ENCODE peak calls at places on chromosomes 6 and 20, in ten cellular contexts. V, O, I, D, N, M, E, K, Q and S are unnamed samples.

GRCh38 chr20:64044484-64045247 is 4.8 kb downstream of the SOX18 start:
- DNase-seq in V (peak; percentile 57), O (peak; percentile 64), I (peak; percentile 50), D (peak; percentile 50), N (peak; percentile 49), M (no peak), E (no peak), K (no peak), Q (no peak), S (no peak)

GRCh38 chr6:85092224-85092623 is 327.8 kb upstream of the TBX18 start:
- DNase-seq in V (no peak), O (no peak), I (no peak), D (no peak), N (no peak), M (no peak), E (no peak), K (no peak), Q (no peak), S (no peak)

GRCh38 chr6:157561929-157562810 is 181.2 kb downstream of the ZDHHC14 start:
- DNase-seq in V (no peak), O (no peak), I (no peak), D (no peak), N (no peak), M (no peak), E (no peak), K (peak; percentile 80), Q (no peak), S (no peak)

GRCh38 chr6:37134622-37135191 is 35.2 kb upstream of the PIM1 start:
- DNase-seq in V (peak; percentile 95), O (no peak), I (peak; percentile 98), D (peak; percentile 84), N (peak; percentile 94), M (no peak), E (no peak), K (peak; percentile 87), Q (no peak), S (no peak)

GRCh38 chr6:113595921-113596376 is 261.2 kb upstream of the MARCKS start:
- DNase-seq in V (peak; percentile 31), O (peak; percentile 29), I (peak; percentile 66), D (no peak), N (peak; percentile 70), M (no peak), E (no peak), K (no peak), Q (no peak), S (no peak)

GRCh38 chr6:139044250-139044649 is 15.7 kb downstream of the ABRACL start:
- DNase-seq in V (no peak), O (no peak), I (no peak), D (no peak), N (no peak), M (no peak), E (no peak), K (no peak), Q (no peak), S (no peak)

GRCh38 chr20:21234816-21235215 is 68.3 kb upstream of the XRN2 start:
- DNase-seq in V (no peak), O (no peak), I (no peak), D (no peak), N (no peak), M (no peak), E (no peak), K (peak; percentile 6), Q (no peak), S (no peak)

GRCh38 chr6:141607956-141608355 is 524.8 kb upstream of the GJE1 start:
- DNase-seq in V (no peak), O (no peak), I (no peak), D (no peak), N (no peak), M (no peak), E (no peak), K (no peak), Q (no peak), S (no peak)

GRCh38 chr6:138554146-138554545 is 54.9 kb upstream of the NHSL1 start:
- DNase-seq in V (no peak), O (no peak), I (no peak), D (no peak), N (no peak), M (no peak), E (no peak), K (no peak), Q (no peak), S (no peak)

GRCh38 chr20:58219342-58219700 is 9.1 kb downstream of the ANKRD60 start:
- DNase-seq in V (peak; percentile 70), O (no peak), I (peak; percentile 29), D (peak; percentile 71), N (peak; percentile 90), M (no peak), E (no peak), K (no peak), Q (no peak), S (no peak)

GRCh38 chr6:140966676-140967075 is 1166.0 kb upstream of the GJE1 start:
- DNase-seq in V (no peak), O (no peak), I (no peak), D (no peak), N (no peak), M (no peak), E (no peak), K (no peak), Q (no peak), S (no peak)

GRCh38 chr20:3730803-3731370 is 1.6 kb upstream of the HSPA12B start:
- DNase-seq in V (no peak), O (no peak), I (no peak), D (no peak), N (no peak), M (no peak), E (no peak), K (no peak), Q (no peak), S (peak; percentile 17)

GRCh38 chr6:53975966-53976610 is 135.2 kb upstream of the MLIP start:
- DNase-seq in V (peak; percentile 15), O (no peak), I (peak; percentile 78), D (no peak), N (no peak), M (no peak), E (no peak), K (no peak), Q (no peak), S (no peak)

GRCh38 chr20:3744806-3745685 is 12.6 kb downstream of the HSPA12B start:
- DNase-seq in V (peak; percentile 21), O (peak; percentile 54), I (peak; percentile 50), D (peak; percentile 59), N (no peak), M (peak; percentile 79), E (no peak), K (peak; percentile 92), Q (no peak), S (peak; percentile 89)

GRCh38 chr20:53752971-53753879 is 159.6 kb upstream of the ZNF217 start:
- DNase-seq in V (peak; percentile 20), O (no peak), I (peak; percentile 84), D (peak; percentile 16), N (no peak), M (no peak), E (no peak), K (no peak), Q (no peak), S (no peak)

DNA sequence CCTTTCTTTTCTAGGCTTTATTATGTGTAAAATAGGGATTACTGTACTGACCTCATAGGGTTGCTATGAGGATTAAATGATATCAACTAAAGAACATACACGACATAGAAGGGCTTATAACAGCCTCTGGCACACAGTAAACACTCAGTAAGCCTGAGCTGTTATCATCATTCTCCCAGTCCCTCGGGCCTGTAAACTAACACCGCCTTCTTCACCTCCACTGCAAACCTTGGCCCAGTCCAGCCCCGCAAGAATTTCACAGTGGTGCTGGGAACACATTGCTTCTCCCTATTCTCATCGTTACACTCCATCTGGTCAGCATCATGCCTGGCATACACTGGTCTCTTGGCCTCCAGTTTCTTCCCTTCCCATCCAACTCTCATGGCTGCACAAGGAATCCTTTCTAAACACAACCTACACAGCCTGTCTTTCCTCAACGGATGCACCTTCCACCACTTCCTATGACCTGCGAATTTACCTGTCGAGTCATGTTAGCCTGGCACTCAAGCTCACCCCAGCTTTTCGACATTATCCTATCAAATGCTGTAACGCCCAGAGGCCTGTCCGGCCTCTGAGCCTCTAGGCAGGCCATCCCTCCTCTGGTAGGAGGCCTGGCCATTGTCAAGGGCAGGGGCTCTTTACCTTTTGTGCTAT is 92.1 kb downstream of the FYN start:
- DNase-seq in V (peak; percentile 74), O (no peak), I (peak; percentile 42), D (no peak), N (no peak), M (peak; percentile 42), E (no peak), K (no peak), Q (no peak), S (no peak)
- TF ChIP-seq CTCF in V (no peak), O (no peak), I (no peak), D (no peak), N (no peak), M (no peak), E (no peak), K (no peak), Q (no peak), S (no peak)

DNA sequence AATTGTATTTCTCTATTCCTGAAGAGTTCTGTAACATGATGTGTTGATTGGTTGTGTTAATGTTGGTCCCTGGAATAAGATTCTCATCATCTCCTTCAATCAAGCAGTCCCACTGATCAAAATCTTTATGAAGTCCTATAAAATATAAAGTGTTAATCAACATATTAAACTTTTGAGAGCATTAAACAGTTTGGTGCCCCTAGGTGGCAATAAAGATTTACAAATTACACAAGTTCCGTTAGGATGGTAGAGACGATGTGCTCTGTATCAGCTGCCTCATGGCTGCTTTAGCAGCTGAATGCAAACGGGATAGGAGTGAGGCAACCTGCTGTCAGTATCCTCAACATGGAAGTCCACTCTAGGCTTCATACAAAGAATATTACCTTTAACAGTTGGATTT is 16.9 kb downstream of the TDRD6 start:
- DNase-seq in V (peak; percentile 40), O (no peak), I (peak; percentile 33), D (peak; percentile 19), N (no peak), M (no peak), E (no peak), K (no peak), Q (no peak), S (no peak)
- TF ChIP-seq CTCF in V (no peak), O (peak; percentile 34), I (no peak), D (peak; percentile 34), N (no peak), M (no peak), E (no peak), K (no peak), Q (peak; percentile 32), S (peak; percentile 69)

DNA sequence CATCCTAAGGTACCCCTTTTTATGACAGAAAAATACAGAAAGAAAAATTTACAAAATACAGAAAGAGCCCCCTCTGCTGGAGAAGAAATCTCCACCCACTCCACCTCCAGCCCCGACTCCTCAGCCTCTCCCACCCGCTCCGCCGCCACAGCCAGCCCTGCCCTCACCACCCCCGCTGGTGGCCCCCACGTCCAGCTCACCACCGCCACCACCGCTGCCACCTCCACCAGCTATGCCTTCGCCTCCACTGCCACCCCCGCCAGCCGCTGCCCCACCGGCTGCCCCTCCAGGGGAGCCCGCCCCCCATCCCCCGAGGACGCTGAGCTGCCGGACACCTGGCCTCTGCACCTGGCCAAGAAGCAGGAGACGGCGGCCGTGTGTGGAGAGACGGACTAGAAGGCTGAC is 17.7 kb downstream of the WFDC2 start:
- DNase-seq in V (no peak), O (no peak), I (no peak), D (no peak), N (no peak), M (peak; percentile 53), E (no peak), K (no peak), Q (no peak), S (no peak)
- TF ChIP-seq CTCF in V (no peak), O (no peak), I (no peak), D (peak; percentile 33), N (no peak), M (peak; percentile 63), E (no peak), K (no peak), Q (no peak), S (peak; percentile 29)

GRCh38 chr6:43181942-43182860 is at the start of gene CUL9:
- DNase-seq in V (peak; percentile 72), O (peak; percentile 86), I (peak; percentile 68), D (peak; percentile 93), N (peak; percentile 78), M (peak; percentile 77), E (peak; percentile 81), K (peak; percentile 96), Q (peak; percentile 34), S (peak; percentile 77)
- TF ChIP-seq CTCF in V (no peak), O (no peak), I (no peak), D (no peak), N (no peak), M (no peak), E (no peak), K (no peak), Q (no peak), S (no peak)